ENCODE peak calls at places on chromosomes 6 and 20, in five cellular contexts. J is CD4-positive, alpha-beta T cell; F is PC-3; O is lower leg skin; X is body of pancreas. I is an unnamed sample.
A peak's percentile ranks its signal among the peaks of the same experiment; 100 is the strongest.

GRCh38 chr6:148090326-148090725 is 252.3 kb upstream of the SASH1 start:
- DNase-seq in J (no peak), F (no peak), O (no peak), X (no peak), I (no peak)

GRCh38 chr20:44326391-44327159 is 10.3 kb upstream of the R3HDML start:
- DNase-seq in J (no peak), F (no peak), O (no peak), X (peak; percentile 50), I (peak; percentile 42)

GRCh38 chr6:125259354-125259736 is 42.4 kb downstream of the HDDC2 start:
- DNase-seq in J (no peak), F (peak; percentile 71), O (no peak), X (no peak), I (no peak)

GRCh38 chr20:49345538-49345937 is 67.7 kb upstream of the ZNFX1 start:
- DNase-seq in J (no peak), F (peak; percentile 95), O (peak; percentile 54), X (no peak), I (no peak)

GRCh38 chr6:133432021-133432989 is 191.1 kb downstream of the EYA4 start:
- DNase-seq in J (no peak), F (no peak), O (no peak), X (no peak), I (no peak)

GRCh38 chr6:111845441-111845871 is 27.8 kb downstream of the FYN start:
- DNase-seq in J (no peak), F (no peak), O (no peak), X (no peak), I (peak; percentile 5)

GRCh38 chr6:99416892-99417767 is 8.0 kb downstream of the PNISR start:
- DNase-seq in J (no peak), F (no peak), O (no peak), X (no peak), I (no peak)

GRCh38 chr6:25360611-25361010 is 81.4 kb downstream of the CARMIL1 start:
- DNase-seq in J (no peak), F (peak; percentile 17), O (no peak), X (no peak), I (no peak)

GRCh38 chr6:129432738-129433137 is 277.2 kb downstream of the ARHGAP18 start:
- DNase-seq in J (no peak), F (peak; percentile 31), O (no peak), X (no peak), I (no peak)
- TF ChIP-seq CTCF in J (no peak), F (peak; percentile 60), O (no peak), X (no peak), I (peak; percentile 58)

GRCh38 chr20:21529863-21530262 is 16.0 kb upstream of the NKX2-2 start:
- DNase-seq in J (no peak), F (peak; percentile 23), O (no peak), X (no peak), I (no peak)

GRCh38 chr20:21523895-21524294 is 10.0 kb upstream of the NKX2-2 start:
- DNase-seq in J (no peak), F (no peak), O (no peak), X (no peak), I (no peak)

GRCh38 chr20:21526776-21527175 is 12.9 kb upstream of the NKX2-2 start:
- DNase-seq in J (no peak), F (peak; percentile 31), O (no peak), X (no peak), I (no peak)

GRCh38 chr20:21527908-21528307 is 14.0 kb upstream of the NKX2-2 start:
- DNase-seq in J (no peak), F (no peak), O (no peak), X (no peak), I (no peak)

GRCh38 chr20:21528870-21529269 is 15.0 kb upstream of the NKX2-2 start:
- DNase-seq in J (no peak), F (no peak), O (no peak), X (no peak), I (no peak)
- TF ChIP-seq CTCF in J (no peak), F (peak; percentile 24), O (no peak), X (no peak), I (no peak)

GRCh38 chr6:166466178-166467122 is 83.7 kb upstream of the MPC1 start:
- DNase-seq in J (no peak), F (peak; percentile 31), O (no peak), X (peak; percentile 30), I (peak; percentile 33)

GRCh38 chr6:166467436-166468000 is 84.8 kb upstream of the MPC1 start:
- DNase-seq in J (no peak), F (no peak), O (no peak), X (no peak), I (no peak)

GRCh38 chr6:166464418-166465400 is 82.0 kb upstream of the MPC1 start:
- DNase-seq in J (no peak), F (no peak), O (no peak), X (no peak), I (no peak)

GRCh38 chr6:166464068-166464410 is 81.3 kb upstream of the MPC1 start:
- DNase-seq in J (no peak), F (no peak), O (no peak), X (no peak), I (no peak)

GRCh38 chr6:166465671-166466087 is 82.9 kb upstream of the MPC1 start:
- DNase-seq in J (no peak), F (no peak), O (no peak), X (peak; percentile 25), I (no peak)
- TF ChIP-seq CTCF in J (no peak), F (no peak), O (no peak), X (peak; percentile 16), I (no peak)

DNA sequence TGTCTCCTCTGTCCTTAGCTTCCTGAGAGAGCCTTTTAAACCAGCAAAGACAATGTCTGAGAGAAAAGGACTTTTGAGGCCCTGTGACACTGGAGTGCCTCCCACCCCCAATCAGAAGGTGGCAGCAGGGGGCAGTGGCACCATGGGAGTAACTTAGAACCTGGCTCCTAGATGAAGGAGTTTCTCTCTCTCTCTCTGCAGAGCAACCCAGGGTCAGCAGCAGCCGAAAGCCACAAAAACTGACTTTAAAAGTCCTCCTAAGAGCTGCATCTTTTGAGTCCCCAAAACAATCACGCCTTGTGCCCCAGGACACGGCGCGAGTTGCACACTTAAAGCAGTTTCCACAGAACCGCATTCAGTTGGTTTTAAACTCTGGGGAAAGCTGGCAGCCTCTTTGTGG is 5.3 kb upstream of the TCP11 start:
- DNase-seq in J (no peak), F (peak; percentile 81), O (no peak), X (peak; percentile 44), I (peak; percentile 60)
- TF ChIP-seq CTCF in J (no peak), F (peak; percentile 93), O (no peak), X (peak; percentile 47), I (peak; percentile 63)

GRCh38 chr20:46590453-46590852 is 40.0 kb upstream of the OCSTAMP start:
- DNase-seq in J (no peak), F (peak; percentile 27), O (no peak), X (no peak), I (no peak)

GRCh38 chr20:46588532-46589509 is 38.4 kb upstream of the OCSTAMP start:
- DNase-seq in J (no peak), F (no peak), O (no peak), X (peak; percentile 36), I (no peak)

GRCh38 chr20:46594725-46595124 is 44.3 kb upstream of the OCSTAMP start:
- DNase-seq in J (no peak), F (no peak), O (no peak), X (no peak), I (no peak)

GRCh38 chr20:46587986-46588385 is 37.5 kb upstream of the OCSTAMP start:
- DNase-seq in J (no peak), F (no peak), O (no peak), X (no peak), I (peak; percentile 25)

GRCh38 chr20:46592580-46593362 is 42.3 kb upstream of the OCSTAMP start:
- DNase-seq in J (no peak), F (peak; percentile 25), O (no peak), X (no peak), I (peak; percentile 53)
- TF ChIP-seq CTCF in J (no peak), F (peak; percentile 56), O (no peak), X (no peak), I (peak; percentile 46)